ENCODE peak calls at places on chromosomes 5 and 9, in nine cellular contexts. Z, I, F, R, N, U, V, J and S are unnamed samples.
A peak's percentile ranks its signal among the peaks of the same experiment; 100 is the strongest.

GRCh38 chr5:60698316-60698715 is 1.6 kb downstream of the DEPDC1B start:
- DNase-seq in Z (no peak), I (no peak), F (no peak), R (no peak), N (no peak), U (no peak), V (no peak), J (no peak), S (no peak)

GRCh38 chr5:13553896-13554295 is 390.6 kb downstream of the DNAH5 start:
- DNase-seq in Z (no peak), I (no peak), F (no peak), R (no peak), N (peak; percentile 34), U (peak; percentile 76), V (no peak), J (peak; percentile 72), S (peak; percentile 2)

GRCh38 chr5:96431376-96432244 is 1.4 kb downstream of the PCSK1 start:
- DNase-seq in Z (peak; percentile 13), I (no peak), F (peak; percentile 57), R (no peak), N (peak; percentile 80), U (peak; percentile 57), V (no peak), J (peak; percentile 27), S (peak; percentile 61)

GRCh38 chr9:98031935-98032334 is 24.6 kb upstream of the NANS start:
- DNase-seq in Z (no peak), I (no peak), F (peak; percentile 50), R (no peak), N (no peak), U (no peak), V (no peak), J (no peak), S (no peak)

GRCh38 chr5:11384441-11385250 is 519.6 kb downstream of the CTNND2 start:
- DNase-seq in Z (peak; percentile 12), I (peak; percentile 68), F (no peak), R (no peak), N (no peak), U (peak; percentile 55), V (peak; percentile 60), J (peak; percentile 33), S (no peak)

GRCh38 chr5:142981886-142982820 is 212.0 kb downstream of the ARHGAP26 start:
- DNase-seq in Z (no peak), I (peak; percentile 87), F (peak; percentile 84), R (no peak), N (no peak), U (peak; percentile 69), V (peak; percentile 92), J (no peak), S (no peak)

GRCh38 chr5:176695073-176695472 is 47.8 kb downstream of the TSPAN17 start:
- DNase-seq in Z (no peak), I (no peak), F (no peak), R (no peak), N (no peak), U (no peak), V (no peak), J (no peak), S (no peak)

GRCh38 chr5:5276471-5276870 is 136.3 kb downstream of the ADAMTS16 start:
- DNase-seq in Z (no peak), I (no peak), F (no peak), R (no peak), N (no peak), U (no peak), V (no peak), J (no peak), S (no peak)

GRCh38 chr5:100902406-100903035 is 561 bp downstream of the ST8SIA4 start:
- DNase-seq in Z (no peak), I (no peak), F (no peak), R (no peak), N (peak; percentile 71), U (peak; percentile 1), V (no peak), J (no peak), S (peak; percentile 65)

GRCh38 chr5:152349683-152350526 is 55.2 kb downstream of the NMUR2 start:
- DNase-seq in Z (peak; percentile 58), I (peak; percentile 68), F (peak; percentile 50), R (peak; percentile 37), N (peak; percentile 38), U (peak; percentile 68), V (no peak), J (peak; percentile 61), S (peak; percentile 49)

DNA sequence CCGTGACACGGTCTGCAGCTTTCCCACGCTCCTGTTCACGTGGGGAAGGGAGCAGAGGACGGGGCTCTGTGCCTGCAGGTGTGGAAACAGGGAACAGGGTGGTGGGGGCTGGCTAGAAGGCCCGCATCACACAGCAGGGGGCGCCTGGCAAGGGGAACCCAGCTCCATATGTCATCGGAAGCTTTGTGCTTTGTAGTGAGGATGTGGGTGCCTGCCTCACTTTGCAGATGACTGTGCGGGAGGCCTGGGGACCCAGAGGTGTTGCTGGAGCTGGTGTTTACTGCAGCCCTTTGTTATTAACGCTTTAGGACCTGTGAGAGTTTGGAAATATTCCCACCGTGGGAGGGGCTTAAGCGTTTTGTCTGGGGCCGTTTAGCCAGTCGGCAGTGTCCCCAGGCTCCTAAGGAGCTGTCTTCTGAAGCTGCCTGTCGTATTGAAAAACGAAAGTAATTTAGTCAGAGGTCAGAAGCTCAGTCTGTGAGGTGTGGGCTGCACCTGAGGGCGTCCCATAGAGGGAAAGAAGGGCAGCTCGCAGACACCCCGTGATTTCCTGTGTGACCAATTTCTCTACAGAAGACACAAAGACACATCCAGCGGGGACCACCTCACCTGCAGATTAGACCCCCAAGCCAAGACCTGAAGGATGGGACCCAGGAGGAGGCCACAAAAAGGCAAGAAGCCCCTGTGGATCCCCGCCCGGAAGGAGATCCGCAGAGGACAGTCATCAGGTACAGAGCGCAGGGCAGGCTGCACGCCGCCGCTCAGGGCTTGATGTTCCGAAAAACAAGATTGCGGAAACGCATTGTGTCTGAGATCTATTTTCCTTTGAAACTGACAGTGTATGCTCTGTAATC is 9.1 kb downstream of the MAN1B1 start:
- DNase-seq in Z (peak; percentile 87), I (peak; percentile 67), F (no peak), R (peak; percentile 53), N (peak; percentile 74), U (no peak), V (no peak), J (no peak), S (peak; percentile 95)
- TF ChIP-seq CTCF in Z (peak; percentile 51), I (peak; percentile 20), F (no peak), R (peak; percentile 73), N (peak; percentile 22), U (no peak), V (no peak), J (no peak), S (peak; percentile 74)

GRCh38 chr5:90689064-90689463 is 130.5 kb downstream of the ADGRV1 start:
- DNase-seq in Z (no peak), I (no peak), F (no peak), R (no peak), N (no peak), U (no peak), V (no peak), J (peak; percentile 18), S (no peak)
- TF ChIP-seq CTCF in Z (no peak), I (no peak), F (no peak), R (peak; percentile 39), N (no peak), U (no peak), V (no peak), J (no peak), S (no peak)

GRCh38 chr9:2857564-2858198 is 13.8 kb upstream of the PUM3 start:
- DNase-seq in Z (peak; percentile 75), I (no peak), F (peak; percentile 84), R (peak; percentile 75), N (peak; percentile 90), U (peak; percentile 84), V (peak; percentile 69), J (peak; percentile 72), S (peak; percentile 84)

GRCh38 chr9:2856400-2856799 is 12.5 kb upstream of the PUM3 start:
- DNase-seq in Z (no peak), I (no peak), F (no peak), R (no peak), N (no peak), U (no peak), V (no peak), J (no peak), S (no peak)

GRCh38 chr9:2863831-2864230 is 19.9 kb upstream of the PUM3 start:
- DNase-seq in Z (no peak), I (no peak), F (no peak), R (no peak), N (no peak), U (no peak), V (no peak), J (no peak), S (no peak)

GRCh38 chr9:2854617-2855016 is 10.7 kb upstream of the PUM3 start:
- DNase-seq in Z (no peak), I (no peak), F (no peak), R (no peak), N (no peak), U (no peak), V (no peak), J (no peak), S (no peak)

DNA sequence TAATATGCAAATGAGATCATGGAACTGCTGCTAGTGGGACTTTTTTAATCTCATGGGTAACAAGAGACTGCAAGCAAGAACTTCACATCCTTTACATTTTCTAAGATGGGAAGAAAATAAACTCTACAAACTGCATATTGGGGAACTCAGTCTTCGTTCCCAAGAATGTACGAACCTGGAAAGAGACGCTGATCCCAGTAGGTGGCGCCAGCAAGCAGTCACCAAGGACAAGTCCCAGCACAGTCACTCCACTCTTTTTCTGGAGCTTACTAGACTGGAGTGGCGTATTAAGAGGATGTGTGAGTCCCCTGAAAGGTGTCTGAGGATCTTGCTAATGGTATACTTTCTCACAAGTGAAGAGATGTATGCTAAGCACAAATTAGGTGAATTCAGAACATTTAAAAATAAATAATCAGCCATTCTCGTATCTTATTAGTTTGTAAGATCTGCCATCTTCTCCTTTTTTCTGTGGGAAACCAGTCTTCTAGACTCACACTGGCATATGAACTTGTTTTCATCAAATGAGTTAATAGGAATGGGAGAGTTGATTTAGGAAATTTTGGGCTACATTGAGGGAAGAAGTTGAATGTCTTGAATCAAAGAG is 16.0 kb upstream of the PUM3 start:
- DNase-seq in Z (peak; percentile 44), I (peak; percentile 75), F (peak; percentile 75), R (peak; percentile 54), N (peak; percentile 85), U (peak; percentile 83), V (peak; percentile 66), J (peak; percentile 82), S (peak; percentile 71)
- TF ChIP-seq CTCF in Z (peak; percentile 85), I (peak; percentile 74), F (peak; percentile 94), R (peak; percentile 92), N (peak; percentile 99), U (peak; percentile 89), V (no peak), J (peak; percentile 55), S (peak; percentile 71)

GRCh38 chr9:86586144-86586494 is 231.9 kb upstream of the TUT7 start:
- DNase-seq in Z (no peak), I (no peak), F (no peak), R (no peak), N (no peak), U (no peak), V (no peak), J (no peak), S (no peak)

GRCh38 chr9:86591472-86591871 is 237.3 kb upstream of the TUT7 start:
- DNase-seq in Z (no peak), I (no peak), F (no peak), R (no peak), N (no peak), U (no peak), V (no peak), J (no peak), S (no peak)

GRCh38 chr9:86585422-86586143 is 231.4 kb upstream of the TUT7 start:
- DNase-seq in Z (no peak), I (no peak), F (peak; percentile 38), R (no peak), N (no peak), U (no peak), V (no peak), J (no peak), S (no peak)

GRCh38 chr9:86594724-86595123 is 240.5 kb upstream of the TUT7 start:
- DNase-seq in Z (no peak), I (no peak), F (no peak), R (no peak), N (no peak), U (no peak), V (no peak), J (no peak), S (no peak)

GRCh38 chr9:86589273-86589672 is 235.1 kb upstream of the TUT7 start:
- DNase-seq in Z (no peak), I (no peak), F (no peak), R (no peak), N (no peak), U (peak; percentile 42), V (no peak), J (peak; percentile 72), S (no peak)
- TF ChIP-seq CTCF in Z (no peak), I (no peak), F (no peak), R (peak; percentile 33), N (no peak), U (peak; percentile 58), V (no peak), J (peak; percentile 54), S (no peak)